ENCODE peak calls at places on chromosomes 4 and X, in seven cellular contexts. D is psoas muscle; R is CD4-positive, alpha-beta T cell; X is stimulated activated CD4-positive, alpha-beta T cell treated with anti-CD3 and anti-CD28 coated beads, Interleukin-1b, Interleukin-23, amount 100 ng/mL, for 24 hours; T is IMR-90; U is AG08396; Z is GM12891. N is an unnamed sample.

GRCh38 chr4:3709846-3710441 is 56.2 kb upstream of the ADRA2C start:
- DNase-seq in R (no peak), T (no peak), D (no peak), Z (no peak), U (no peak), X (no peak), N (no peak)

GRCh38 chr4:185712350-185713024 is 99.5 kb downstream of the SORBS2 start:
- DNase-seq in R (no peak), X (no peak), Z (no peak), D (no peak), U (no peak), T (no peak), N (no peak)

GRCh38 chr4:146029939-146030710 is 91.5 kb upstream of the ZNF827 start:
- DNase-seq in T (no peak), Z (no peak), R (no peak), U (no peak), D (no peak), X (no peak), N (no peak)

GRCh38 chr4:47060561-47060960 is 29.2 kb downstream of the GABRB1 start:
- DNase-seq in Z (no peak), T (no peak), U (no peak), D (no peak), X (no peak), R (no peak), N (no peak)

GRCh38 chr4:54842226-54843055 is 184.7 kb downstream of the KIT start:
- DNase-seq in Z (no peak), R (no peak), X (no peak), T (no peak), D (no peak), U (no peak), N (no peak)

GRCh38 chrX:72045552-72046277 is 86.0 kb downstream of the RTL5 start:
- DNase-seq in U (no peak), T (no peak), R (no peak), X (no peak), Z (no peak), D (no peak), N (no peak)

GRCh38 chr4:105440890-105441289 is 33.0 kb downstream of the PPA2 start:
- DNase-seq in T (no peak), D (no peak), U (no peak), Z (no peak), X (no peak), R (no peak), N (no peak)

GRCh38 chr4:133869486-133869885 is 332.1 kb downstream of the PABPC4L start:
- DNase-seq in Z (no peak), U (no peak), X (no peak), T (no peak), D (no peak), R (no peak), N (no peak)

GRCh38 chrX:107699611-107700010 is 71.3 kb downstream of the PRPS1 start:
- DNase-seq in U (no peak), D (no peak), T (no peak), R (no peak), X (no peak), Z (no peak), N (no peak)

GRCh38 chr4:173246719-173247118 is 78.1 kb downstream of the GALNT7 start:
- DNase-seq in R (no peak), D (no peak), T (no peak), X (no peak), Z (no peak), U (no peak), N (no peak)

GRCh38 chr4:4358093-4358840 is 28.6 kb upstream of the NSG1 start:
- DNase-seq in Z (no peak), X (no peak), D (no peak), R (no peak), U (no peak), T (no peak), N (no peak)

GRCh38 chrX:134186362-134187121 is 50.4 kb upstream of the CCDC160 start:
- DNase-seq in X (no peak), T (no peak), R (peak; percentile 22), U (no peak), Z (no peak), D (no peak), N (no peak)

GRCh38 chrX:153967536-153968214 is 3.9 kb downstream of the HCFC1 start:
- DNase-seq in R (no peak), X (no peak), Z (no peak), T (no peak), U (no peak), D (no peak), N (no peak)

GRCh38 chr4:100106982-100107381 is 83.3 kb downstream of the DDIT4L start:
- DNase-seq in T (no peak), D (no peak), R (no peak), U (no peak), X (no peak), Z (no peak), N (no peak)

GRCh38 chr4:25457053-25457715 is 80.1 kb downstream of the ANAPC4 start:
- DNase-seq in T (peak; percentile 36), X (no peak), U (peak; percentile 36), R (no peak), D (no peak), Z (no peak), N (no peak)

GRCh38 chrX:74118503-74118902 is 185.5 kb upstream of the ZCCHC13 start:
- DNase-seq in R (no peak), Z (no peak), X (no peak), T (no peak), U (no peak), D (no peak), N (no peak)

GRCh38 chr4:25088342-25088952 is 57.7 kb upstream of the LGI2 start:
- DNase-seq in U (peak; percentile 16), T (peak; percentile 13), Z (peak; percentile 14), R (no peak), D (no peak), X (no peak), N (peak; percentile 50)

GRCh38 chr4:7581477-7581876 is 146.7 kb upstream of the PSAPL1 start:
- DNase-seq in R (no peak), U (peak; percentile 29), Z (no peak), D (no peak), X (no peak), T (peak; percentile 15), N (no peak)

GRCh38 chr4:98625920-98626319 is 32.5 kb downstream of the TSPAN5 start:
- DNase-seq in Z (no peak), X (no peak), R (no peak), D (no peak), U (no peak), T (no peak), N (no peak)

GRCh38 chr4:168857546-168858314 is 152.3 kb downstream of the CBR4 start:
- DNase-seq in R (no peak), T (peak; percentile 94), X (no peak), D (no peak), Z (no peak), U (peak; percentile 44), N (no peak)

GRCh38 chrX:85107407-85107806 is 103.7 kb downstream of the APOOL start:
- DNase-seq in T (no peak), X (no peak), D (no peak), Z (no peak), U (no peak), R (no peak), N (no peak)

GRCh38 chrX:106481341-106481740 is 130.4 kb upstream of the RADX start:
- DNase-seq in U (peak; percentile 50), D (no peak), R (no peak), T (peak; percentile 41), Z (no peak), X (peak; percentile 36), N (no peak)

GRCh38 chr4:21366312-21366711 is 582.3 kb downstream of the KCNIP4 start:
- DNase-seq in D (no peak), X (no peak), T (no peak), U (no peak), Z (no peak), R (no peak), N (no peak)

GRCh38 chr4:169282429-169283113 is 11.8 kb upstream of the SH3RF1 start:
- DNase-seq in X (no peak), R (no peak), Z (no peak), D (no peak), U (no peak), T (peak; percentile 78), N (no peak)

GRCh38 chr4:153153339-153153851 is 50.8 kb upstream of the TRIM2 start:
- DNase-seq in R (peak; percentile 67), U (peak; percentile 64), X (peak; percentile 25), D (peak; percentile 35), Z (peak; percentile 41), T (peak; percentile 7), N (no peak)

GRCh38 chrX:40821780-40822179 is 86.4 kb upstream of the MED14 start:
- DNase-seq in X (no peak), U (no peak), Z (no peak), R (no peak), T (no peak), D (no peak), N (no peak)

GRCh38 chr4:15769202-15769601 is 8.9 kb upstream of the CD38 start:
- DNase-seq in R (no peak), U (no peak), D (no peak), T (no peak), X (no peak), Z (no peak), N (no peak)

GRCh38 chrX:63400340-63400739 is 49.2 kb upstream of the SPIN4 start:
- DNase-seq in Z (no peak), D (no peak), R (no peak), X (no peak), T (no peak), U (no peak), N (no peak)

GRCh38 chr4:165810726-165811125 is 62.3 kb upstream of the TLL1 start:
- DNase-seq in U (no peak), Z (no peak), T (no peak), X (no peak), D (no peak), R (no peak), N (no peak)

GRCh38 chr4:26298198-26298950 is 22.4 kb upstream of the RBPJ start:
- DNase-seq in U (peak; percentile 41), X (no peak), Z (no peak), D (no peak), T (peak; percentile 83), R (no peak), N (no peak)

GRCh38 chr4:75658881-75659280 is 14.3 kb downstream of the G3BP2 start:
- DNase-seq in Z (no peak), D (no peak), T (peak; percentile 66), X (no peak), U (no peak), R (no peak), N (no peak)

GRCh38 chrX:76796311-76796710 is 368.8 kb downstream of the MAGEE1 start:
- DNase-seq in R (no peak), Z (no peak), U (no peak), X (no peak), D (no peak), T (no peak), N (no peak)

GRCh38 chr4:5050520-5050955 is 742 bp upstream of the STK32B start:
- DNase-seq in X (no peak), R (no peak), T (peak; percentile 83), D (peak; percentile 67), U (peak; percentile 90), Z (peak; percentile 53), N (no peak)

N was measured in SHP77 treated with DMSO at 0.1 percent for 48 hours.